ENCODE peak calls at places on chromosomes 5 and 9, in eight cellular contexts. One of them, this sample, is unnamed.

GRCh38 chr5:77908787-77909186 is 132.6 kb upstream of the TBCA start:
- DNase-seq in NT2/D1: no peak
- DNase-seq in stimulated activated naive CD4-positive, alpha-beta T cell: no peak
- DNase-seq in aorta: no peak
- DNase-seq in NCI-H460: no peak
- DNase-seq in ovary: no peak
- DNase-seq in activated naive CD4-positive, alpha-beta T cell treated with anti-CD3 and anti-CD28 coated beads for 36 hours: no peak
- DNase-seq in neuronal stem cell: no peak
- DNase-seq in this sample: no peak

GRCh38 chr9:120941046-120941770 is 14.6 kb upstream of the TRAF1 start:
- DNase-seq in aorta: no peak
- DNase-seq in ovary: no peak
- DNase-seq in NCI-H460: no peak
- DNase-seq in neuronal stem cell: no peak
- DNase-seq in stimulated activated naive CD4-positive, alpha-beta T cell: no peak
- DNase-seq in activated naive CD4-positive, alpha-beta T cell treated with anti-CD3 and anti-CD28 coated beads for 36 hours: no peak
- DNase-seq in NT2/D1: no peak
- DNase-seq in this sample: no peak

GRCh38 chr5:147445093-147445492 is 64.8 kb downstream of the DPYSL3 start:
- DNase-seq in ovary: no peak
- DNase-seq in stimulated activated naive CD4-positive, alpha-beta T cell: no peak
- DNase-seq in neuronal stem cell: no peak
- DNase-seq in activated naive CD4-positive, alpha-beta T cell treated with anti-CD3 and anti-CD28 coated beads for 36 hours: no peak
- DNase-seq in NT2/D1: no peak
- DNase-seq in NCI-H460: no peak
- DNase-seq in aorta: no peak
- DNase-seq in this sample: no peak

GRCh38 chr5:68433921-68434879 is 218.6 kb downstream of the PIK3R1 start:
- DNase-seq in ovary: peak
- DNase-seq in activated naive CD4-positive, alpha-beta T cell treated with anti-CD3 and anti-CD28 coated beads for 36 hours: peak
- DNase-seq in stimulated activated naive CD4-positive, alpha-beta T cell: peak
- DNase-seq in aorta: peak
- DNase-seq in neuronal stem cell: no peak
- DNase-seq in NT2/D1: no peak
- DNase-seq in NCI-H460: no peak
- DNase-seq in this sample: peak

GRCh38 chr5:58090704-58091103 is 369.2 kb downstream of the PLK2 start:
- DNase-seq in aorta: no peak
- DNase-seq in stimulated activated naive CD4-positive, alpha-beta T cell: no peak
- DNase-seq in NCI-H460: no peak
- DNase-seq in ovary: no peak
- DNase-seq in neuronal stem cell: no peak
- DNase-seq in activated naive CD4-positive, alpha-beta T cell treated with anti-CD3 and anti-CD28 coated beads for 36 hours: no peak
- DNase-seq in NT2/D1: no peak
- DNase-seq in this sample: no peak

GRCh38 chr5:50663636-50664035 is 2.8 kb upstream of the PARP8 start:
- DNase-seq in ovary: no peak
- DNase-seq in NCI-H460: no peak
- DNase-seq in aorta: no peak
- DNase-seq in activated naive CD4-positive, alpha-beta T cell treated with anti-CD3 and anti-CD28 coated beads for 36 hours: no peak
- DNase-seq in NT2/D1: no peak
- DNase-seq in neuronal stem cell: no peak
- DNase-seq in stimulated activated naive CD4-positive, alpha-beta T cell: no peak
- DNase-seq in this sample: no peak

GRCh38 chr5:52043543-52043942 is 660.3 kb downstream of the ISL1 start:
- DNase-seq in NT2/D1: peak
- DNase-seq in neuronal stem cell: no peak
- DNase-seq in ovary: no peak
- DNase-seq in NCI-H460: no peak
- DNase-seq in activated naive CD4-positive, alpha-beta T cell treated with anti-CD3 and anti-CD28 coated beads for 36 hours: no peak
- DNase-seq in stimulated activated naive CD4-positive, alpha-beta T cell: no peak
- DNase-seq in aorta: no peak
- DNase-seq in this sample: no peak

GRCh38 chr5:66410056-66410455 is 186.1 kb upstream of the MAST4 start:
- DNase-seq in stimulated activated naive CD4-positive, alpha-beta T cell: no peak
- DNase-seq in NCI-H460: no peak
- DNase-seq in neuronal stem cell: no peak
- DNase-seq in aorta: no peak
- DNase-seq in activated naive CD4-positive, alpha-beta T cell treated with anti-CD3 and anti-CD28 coated beads for 36 hours: no peak
- DNase-seq in NT2/D1: no peak
- DNase-seq in ovary: no peak
- DNase-seq in this sample: no peak

GRCh38 chr9:115595951-115596742 is 478.2 kb upstream of the TNC start:
- DNase-seq in NCI-H460: no peak
- DNase-seq in NT2/D1: no peak
- DNase-seq in neuronal stem cell: no peak
- DNase-seq in ovary: no peak
- DNase-seq in stimulated activated naive CD4-positive, alpha-beta T cell: no peak
- DNase-seq in aorta: no peak
- DNase-seq in activated naive CD4-positive, alpha-beta T cell treated with anti-CD3 and anti-CD28 coated beads for 36 hours: no peak
- DNase-seq in this sample: no peak

GRCh38 chr5:78269088-78269703 is 25.3 kb downstream of the AP3B1 start:
- DNase-seq in aorta: no peak
- DNase-seq in NT2/D1: no peak
- DNase-seq in NCI-H460: peak
- DNase-seq in activated naive CD4-positive, alpha-beta T cell treated with anti-CD3 and anti-CD28 coated beads for 36 hours: no peak
- DNase-seq in neuronal stem cell: no peak
- DNase-seq in ovary: no peak
- DNase-seq in stimulated activated naive CD4-positive, alpha-beta T cell: peak
- DNase-seq in this sample: no peak

GRCh38 chr9:115133649-115134048 is 15.7 kb upstream of the TNC start:
- DNase-seq in ovary: no peak
- DNase-seq in activated naive CD4-positive, alpha-beta T cell treated with anti-CD3 and anti-CD28 coated beads for 36 hours: no peak
- DNase-seq in neuronal stem cell: no peak
- DNase-seq in NT2/D1: no peak
- DNase-seq in aorta: no peak
- DNase-seq in NCI-H460: no peak
- DNase-seq in stimulated activated naive CD4-positive, alpha-beta T cell: no peak
- DNase-seq in this sample: no peak

GRCh38 chr5:140344683-140345423 is 1.6 kb downstream of the HBEGF start:
- DNase-seq in NT2/D1: no peak
- DNase-seq in aorta: no peak
- DNase-seq in neuronal stem cell: no peak
- DNase-seq in NCI-H460: no peak
- DNase-seq in ovary: no peak
- DNase-seq in activated naive CD4-positive, alpha-beta T cell treated with anti-CD3 and anti-CD28 coated beads for 36 hours: peak
- DNase-seq in stimulated activated naive CD4-positive, alpha-beta T cell: no peak
- DNase-seq in this sample: peak

GRCh38 chr5:57175586-57175985 is 1.7 kb downstream of the GPBP1 start:
- DNase-seq in neuronal stem cell: no peak
- DNase-seq in ovary: no peak
- DNase-seq in NCI-H460: no peak
- DNase-seq in activated naive CD4-positive, alpha-beta T cell treated with anti-CD3 and anti-CD28 coated beads for 36 hours: peak
- DNase-seq in aorta: no peak
- DNase-seq in stimulated activated naive CD4-positive, alpha-beta T cell: peak
- DNase-seq in NT2/D1: no peak
- DNase-seq in this sample: no peak

GRCh38 chr5:31823477-31823876 is 184.5 kb downstream of the PDZD2 start:
- DNase-seq in activated naive CD4-positive, alpha-beta T cell treated with anti-CD3 and anti-CD28 coated beads for 36 hours: no peak
- DNase-seq in NT2/D1: no peak
- DNase-seq in ovary: no peak
- DNase-seq in stimulated activated naive CD4-positive, alpha-beta T cell: no peak
- DNase-seq in NCI-H460: no peak
- DNase-seq in neuronal stem cell: no peak
- DNase-seq in aorta: no peak
- DNase-seq in this sample: no peak

GRCh38 chr5:180395540-180396274 is 42.6 kb upstream of the GFPT2 start:
- DNase-seq in NCI-H460: no peak
- DNase-seq in stimulated activated naive CD4-positive, alpha-beta T cell: no peak
- DNase-seq in neuronal stem cell: no peak
- DNase-seq in aorta: peak
- DNase-seq in NT2/D1: no peak
- DNase-seq in ovary: no peak
- DNase-seq in activated naive CD4-positive, alpha-beta T cell treated with anti-CD3 and anti-CD28 coated beads for 36 hours: no peak
- DNase-seq in this sample: no peak

GRCh38 chr5:96577909-96578308 is 84.3 kb upstream of the CAST start:
- DNase-seq in ovary: no peak
- DNase-seq in neuronal stem cell: no peak
- DNase-seq in aorta: no peak
- DNase-seq in NCI-H460: no peak
- DNase-seq in stimulated activated naive CD4-positive, alpha-beta T cell: no peak
- DNase-seq in activated naive CD4-positive, alpha-beta T cell treated with anti-CD3 and anti-CD28 coated beads for 36 hours: no peak
- DNase-seq in NT2/D1: no peak
- DNase-seq in this sample: no peak

GRCh38 chr9:116232425-116233159 is 79.0 kb downstream of the PAPPA start:
- DNase-seq in NT2/D1: no peak
- DNase-seq in aorta: no peak
- DNase-seq in activated naive CD4-positive, alpha-beta T cell treated with anti-CD3 and anti-CD28 coated beads for 36 hours: no peak
- DNase-seq in stimulated activated naive CD4-positive, alpha-beta T cell: no peak
- DNase-seq in neuronal stem cell: no peak
- DNase-seq in NCI-H460: peak
- DNase-seq in ovary: no peak
- DNase-seq in this sample: no peak